ENCODE peak calls at places on chromosomes 5 and 9, in six cellular contexts. M, U, Q, I, P and O are unnamed samples.

GRCh38 chr5:124746916-124747769 is 704 bp upstream of the ZNF608 start:
- DNase-seq in U (peak), Q (peak), I (peak), M (peak), P (peak), O (peak)

GRCh38 chr5:168177831-168178450 is 113.5 kb upstream of the WWC1 start:
- DNase-seq in P (no peak), I (no peak), M (no peak), U (no peak), Q (no peak), O (no peak)

GRCh38 chr5:80481019-80481893 is 6.6 kb upstream of the FAM151B start:
- DNase-seq in U (peak), M (peak), Q (peak), I (no peak), P (peak), O (peak)

GRCh38 chr9:4020747-4021296 is 279.0 kb downstream of the GLIS3 start:
- DNase-seq in P (no peak), M (no peak), Q (no peak), U (no peak), I (no peak), O (no peak)

GRCh38 chr5:166581827-166582226 is 1709.6 kb upstream of the WWC1 start:
- DNase-seq in P (peak), I (no peak), U (peak), M (no peak), Q (no peak), O (peak)

GRCh38 chr5:150448960-150449490 is 514 bp downstream of the RPS14 start:
- DNase-seq in M (no peak), I (no peak), P (no peak), U (no peak), Q (no peak), O (no peak)

GRCh38 chr5:118637947-118638670 is 350.2 kb downstream of the DTWD2 start:
- DNase-seq in P (no peak), I (no peak), Q (no peak), M (peak), U (no peak), O (no peak)

GRCh38 chr9:127174386-127175318 is 52.2 kb upstream of the ANGPTL2 start:
- DNase-seq in M (no peak), Q (no peak), I (no peak), P (no peak), U (no peak), O (no peak)

GRCh38 chr9:124500028-124500795 is 7.0 kb downstream of the NR5A1 start:
- DNase-seq in I (no peak), U (no peak), P (no peak), Q (no peak), M (no peak), O (no peak)

GRCh38 chr9:78130004-78130403 is 98.4 kb upstream of the GNAQ start:
- DNase-seq in P (peak), M (peak), U (peak), I (peak), Q (peak), O (no peak)

GRCh38 chr9:109968702-109969450 is 188.9 kb downstream of the PALM2AKAP2 start:
- DNase-seq in I (peak), Q (peak), P (no peak), M (no peak), U (no peak), O (no peak)

GRCh38 chr5:151742870-151743294 is 15.5 kb downstream of the ATOX1 start:
- DNase-seq in U (peak), M (peak), I (peak), Q (peak), P (peak), O (peak)

GRCh38 chr9:95079461-95079860 is 238.0 kb downstream of the FANCC start:
- DNase-seq in Q (no peak), M (no peak), I (no peak), P (no peak), U (no peak), O (no peak)

GRCh38 chr5:2172471-2172870 is 289.7 kb upstream of the IRX4 start:
- DNase-seq in P (no peak), U (no peak), Q (no peak), M (no peak), I (no peak), O (no peak)

GRCh38 chr5:138675998-138676397 is 77.2 kb upstream of the CTNNA1 start:
- DNase-seq in U (no peak), Q (no peak), M (no peak), I (no peak), P (no peak), O (no peak)

GRCh38 chr9:26058111-26058895 is 380.1 kb upstream of the TUSC1 start:
- DNase-seq in M (no peak), P (peak), Q (no peak), I (no peak), U (peak), O (no peak)

GRCh38 chr9:132627120-132627519 is 42.7 kb downstream of the DDX31 start:
- DNase-seq in Q (no peak), P (no peak), I (no peak), M (peak), U (no peak), O (no peak)

GRCh38 chr5:6467591-6467990 is 18.9 kb downstream of the UBE2QL1 start:
- DNase-seq in P (no peak), U (no peak), M (no peak), I (no peak), Q (no peak), O (no peak)

GRCh38 chr5:161397448-161397847 is 149.1 kb downstream of the GABRB2 start:
- DNase-seq in I (no peak), Q (no peak), P (no peak), M (no peak), U (no peak), O (no peak)

GRCh38 chr5:4659836-4660235 is 480.3 kb upstream of the ADAMTS16 start:
- DNase-seq in Q (no peak), U (no peak), M (no peak), P (no peak), I (no peak), O (no peak)

DNA sequence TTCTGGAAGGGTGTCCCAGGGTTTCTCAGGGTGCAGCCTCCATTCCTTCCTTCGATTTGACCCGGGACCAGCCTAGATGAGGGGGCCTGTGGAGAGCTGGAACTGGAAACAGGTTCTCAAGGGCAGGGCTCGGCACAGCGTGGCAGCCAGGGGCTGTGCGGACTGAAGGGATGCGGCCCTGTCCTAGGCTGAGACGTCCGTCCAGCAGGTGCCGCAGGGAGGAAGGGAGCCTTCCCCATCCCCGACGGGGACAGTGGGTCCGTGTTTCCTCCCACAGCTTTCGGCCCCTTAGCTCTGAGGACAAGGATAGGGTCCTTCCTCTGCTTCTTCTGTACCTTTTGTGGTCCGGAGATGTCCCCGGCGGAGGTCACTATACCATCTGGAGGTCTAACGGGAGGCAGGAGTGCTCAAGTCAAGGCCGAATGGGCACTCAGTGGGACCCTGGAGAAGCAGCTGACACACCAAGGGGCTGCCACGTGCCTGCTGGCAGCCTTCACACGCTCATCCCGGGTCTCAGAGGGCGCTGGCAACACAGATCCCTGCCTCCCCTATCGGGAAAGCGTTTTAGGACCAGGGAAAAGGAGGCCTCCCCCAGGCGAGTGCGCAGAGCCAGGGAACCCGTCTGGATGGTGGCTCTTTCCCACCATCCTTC is 49.9 kb downstream of the USP20 start:
- DNase-seq in M (peak), I (peak), Q (no peak), P (no peak), U (no peak), O (no peak)
- TF ChIP-seq CTCF in M (no peak), I (no peak), Q (peak), P (peak), U (peak), O (peak)

GRCh38 chr5:14415516-14416074 is 166.0 kb upstream of the OTULINL start:
- DNase-seq in U (no peak), Q (no peak), M (no peak), P (no peak), I (no peak), O (no peak)
- H3K4me3 ChIP-seq in U (no peak), Q (no peak), M (no peak), P (no peak), I (no peak), O (no peak)

GRCh38 chr5:20231040-20231439 is 243.0 kb upstream of the CDH18 start:
- DNase-seq in M (no peak), U (no peak), Q (no peak), P (no peak), I (no peak), O (no peak)
- TF ChIP-seq CTCF in M (no peak), U (no peak), Q (no peak), P (peak), I (no peak), O (peak)

GRCh38 chr5:107668933-107669542 is 1.7 kb downstream of the EFNA5 start:
- DNase-seq in P (no peak), I (no peak), M (peak), U (peak), Q (peak), O (no peak)
- H3K4me3 ChIP-seq in P (peak), I (peak), M (peak), U (peak), Q (peak), O (peak)

DNA sequence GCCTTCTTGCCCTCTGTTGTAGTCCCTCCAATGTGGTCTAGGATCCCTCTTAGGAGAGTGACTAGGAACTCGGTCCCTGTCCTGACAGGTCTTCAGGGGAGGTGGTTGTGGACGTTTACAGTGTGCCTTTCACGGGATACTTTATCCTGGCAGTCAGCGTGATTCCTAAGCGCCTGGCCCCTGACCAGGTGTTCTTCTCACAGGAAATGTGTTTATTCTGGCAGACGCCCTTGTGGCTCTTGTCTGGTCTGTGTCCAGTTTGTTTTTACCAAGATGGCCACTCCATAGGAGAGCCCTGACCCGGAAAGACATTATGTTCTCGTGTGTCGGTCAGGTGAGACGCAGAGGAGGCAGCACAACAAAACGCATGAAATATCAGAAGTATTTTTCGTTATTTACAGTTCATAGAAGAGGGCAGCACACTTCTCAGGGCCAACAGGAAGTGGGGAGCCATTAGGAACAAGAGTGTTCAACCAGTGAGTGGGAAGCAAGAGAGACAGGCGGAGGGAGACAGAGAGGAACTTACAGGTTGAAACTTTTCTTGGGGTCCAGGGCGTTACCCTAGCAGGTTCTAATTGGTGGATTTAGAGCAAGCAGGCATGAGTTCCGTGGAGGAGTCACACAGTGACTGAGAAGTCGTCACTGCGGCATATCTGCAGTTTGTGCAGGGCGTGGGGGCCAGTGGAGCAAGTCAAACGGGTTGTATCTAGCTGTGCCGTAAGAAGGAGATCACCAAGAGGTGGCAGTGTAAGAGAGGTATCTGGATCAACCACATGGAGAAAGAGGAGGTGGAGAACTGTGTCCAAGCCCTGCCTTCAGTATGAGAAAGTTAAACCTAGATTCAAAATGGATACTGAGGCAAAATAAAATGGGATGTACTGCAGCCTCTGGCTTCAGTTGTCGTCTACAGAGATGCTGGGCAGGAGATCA is 412.9 kb downstream of the ZSWIM6 start:
- DNase-seq in P (no peak), U (peak), I (no peak), M (no peak), Q (no peak), O (no peak)
- TF ChIP-seq CTCF in P (no peak), U (peak), I (peak), M (no peak), Q (no peak), O (no peak)

GRCh38 chr9:106060885-106061284 is 366.5 kb downstream of the TMEM38B start:
- DNase-seq in U (peak), M (no peak), I (no peak), P (no peak), Q (no peak), O (no peak)

GRCh38 chr9:106062252-106062651 is 367.9 kb downstream of the TMEM38B start:
- DNase-seq in M (no peak), Q (no peak), I (no peak), P (no peak), U (peak), O (no peak)

GRCh38 chr9:106069241-106069640 is 374.9 kb downstream of the TMEM38B start:
- DNase-seq in U (no peak), I (no peak), M (no peak), P (no peak), Q (no peak), O (no peak)

GRCh38 chr9:106066937-106067545 is 372.7 kb downstream of the TMEM38B start:
- DNase-seq in I (no peak), P (no peak), Q (no peak), M (no peak), U (no peak), O (no peak)

DNA sequence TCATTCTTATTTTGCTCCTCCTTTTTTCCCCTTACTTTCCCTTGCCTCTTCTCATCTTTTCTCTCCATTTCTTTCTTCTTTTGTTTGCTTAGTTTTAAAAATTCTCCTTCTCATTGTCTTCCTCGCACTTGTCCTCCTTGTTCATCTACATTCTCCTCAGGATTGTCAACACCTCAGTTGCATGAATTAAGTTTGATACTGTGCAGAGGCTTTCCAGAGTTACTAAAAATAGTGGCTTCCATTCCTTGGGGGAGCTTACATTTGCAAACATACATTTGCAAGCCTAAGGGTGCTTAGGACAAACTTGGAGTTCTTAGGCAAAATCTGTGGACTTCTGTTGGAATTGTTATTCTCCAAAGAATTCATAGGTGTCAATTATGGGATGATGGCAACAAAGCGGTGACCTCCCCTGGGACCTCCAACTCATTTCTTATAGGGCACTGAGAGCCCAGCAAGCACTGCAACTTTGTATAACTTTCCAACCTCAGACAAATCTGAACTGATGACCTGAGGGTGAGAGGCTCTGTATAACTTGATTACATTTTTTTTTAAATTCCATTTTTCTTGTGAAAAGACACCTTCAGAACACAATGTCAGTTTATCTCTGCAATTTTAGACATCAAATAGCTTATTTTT is 371.4 kb downstream of the TMEM38B start:
- DNase-seq in P (no peak), Q (no peak), M (no peak), U (no peak), I (no peak), O (no peak)
- H3K4me3 ChIP-seq in P (no peak), Q (no peak), M (no peak), U (no peak), I (no peak), O (no peak)

GRCh38 chr9:130451509-130452388 is 7.0 kb downstream of the ASS1 start:
- DNase-seq in M (peak), U (peak), I (peak), P (peak), Q (peak), O (peak)
- TF ChIP-seq CTCF in M (peak), U (peak), I (peak), P (peak), Q (peak), O (peak)

DNA sequence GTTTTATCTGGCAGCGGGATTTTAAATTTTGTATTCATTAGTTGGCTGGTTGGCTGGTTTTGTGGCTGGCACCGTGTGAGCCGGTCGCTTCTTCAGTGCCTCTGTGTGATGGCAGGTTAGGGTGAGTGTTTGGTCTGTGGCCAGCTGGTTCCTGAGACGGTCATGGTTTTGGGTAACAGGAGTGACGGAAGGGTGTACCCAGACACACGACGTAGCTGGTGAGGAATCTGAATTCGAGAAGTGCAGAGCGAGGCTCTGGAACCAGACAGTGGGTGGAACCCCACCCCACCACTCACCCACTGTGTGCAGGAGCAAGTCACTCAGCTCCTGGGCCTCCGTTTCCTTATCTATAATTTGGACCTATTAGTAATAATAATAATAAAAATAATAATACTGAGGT is 2.7 kb downstream of the BTNL9 start:
- DNase-seq in I (no peak), M (no peak), U (no peak), P (no peak), Q (no peak), O (no peak)
- H3K4me3 ChIP-seq in I (no peak), M (no peak), U (no peak), P (no peak), Q (no peak), O (no peak)

GRCh38 chr5:72141440-72142271 is 34.4 kb downstream of the MAP1B start:
- DNase-seq in I (no peak), M (no peak), Q (peak), P (peak), U (peak), O (peak)

GRCh38 chr5:72138943-72139467 is 31.7 kb downstream of the MAP1B start:
- DNase-seq in Q (peak), P (peak), U (peak), I (no peak), M (no peak), O (peak)

GRCh38 chr5:72134226-72134625 is 27.0 kb downstream of the MAP1B start:
- DNase-seq in Q (no peak), U (peak), P (no peak), M (no peak), I (no peak), O (no peak)

GRCh38 chr5:72140711-72141110 is 33.4 kb downstream of the MAP1B start:
- DNase-seq in I (no peak), Q (no peak), P (no peak), M (no peak), U (no peak), O (no peak)

GRCh38 chr5:72137826-72138409 is 30.6 kb downstream of the MAP1B start:
- DNase-seq in I (no peak), Q (no peak), U (peak), P (no peak), M (no peak), O (no peak)
- TF ChIP-seq CTCF in I (peak), Q (peak), U (peak), P (peak), M (peak), O (peak)